ENCODE peak calls at places on chromosomes 5 and 9, in seven cellular contexts. B is transverse colon, Q is HFFc6, Y is Right ventricle myocardium superior, T is NCI-H774, W is nephron progenitor cell, C is WTC11. J is an unnamed sample.

GRCh38 chr5:111301264-111301663 is 77.1 kb downstream of the CAMK4 start:
- DNase-seq in B (no peak), Q (no peak), Y (no peak), T (no peak), W (no peak), C (no peak), J (no peak)

GRCh38 chr9:134594376-134594941 is 47.1 kb upstream of the COL5A1 start:
- DNase-seq in B (no peak), Q (no peak), Y (no peak), T (no peak), W (no peak), C (no peak), J (no peak)

GRCh38 chr5:10876345-10876744 is 115.3 kb upstream of the DAP start:
- DNase-seq in B (no peak), Q (no peak), Y (no peak), T (no peak), W (no peak), C (no peak), J (no peak)

GRCh38 chr5:153357493-153358112 is 132.9 kb upstream of the GRIA1 start:
- DNase-seq in B (no peak), Q (no peak), Y (no peak), T (no peak), W (no peak), C (no peak), J (no peak)

GRCh38 chr5:10192309-10192708 is 57.4 kb downstream of the ATPSCKMT start:
- DNase-seq in B (no peak), Q (peak; percentile 69), Y (no peak), T (no peak), W (no peak), C (no peak), J (no peak)

GRCh38 chr9:130940693-130941576 is 1.9 kb upstream of the FIBCD1 start:
- DNase-seq in B (peak; percentile 93), Q (no peak), Y (peak; percentile 76), T (peak; percentile 85), W (peak; percentile 82), C (peak; percentile 98), J (peak; percentile 92)

GRCh38 chr9:113705938-113706519 is 170.1 kb upstream of the ZNF618 start:
- DNase-seq in B (no peak), Q (no peak), Y (no peak), T (no peak), W (no peak), C (no peak), J (no peak)

GRCh38 chr9:121353246-121353975 is 16.6 kb downstream of the STOM start:
- DNase-seq in B (no peak), Q (no peak), Y (no peak), T (no peak), W (no peak), C (no peak), J (no peak)

GRCh38 chr5:131973981-131974380 is 28.5 kb upstream of the MEIKIN start:
- DNase-seq in B (no peak), Q (no peak), Y (no peak), T (no peak), W (no peak), C (no peak), J (no peak)

GRCh38 chr9:105620996-105621395 is 41.3 kb upstream of the TAL2 start:
- DNase-seq in B (no peak), Q (no peak), Y (no peak), T (no peak), W (no peak), C (no peak), J (no peak)

GRCh38 chr9:77156646-77157371 is 20.5 kb upstream of the VPS13A start:
- DNase-seq in B (no peak), Q (no peak), Y (no peak), T (no peak), W (no peak), C (no peak), J (no peak)

GRCh38 chr5:136613243-136613642 is 247.9 kb upstream of the TRPC7 start:
- DNase-seq in B (no peak), Q (no peak), Y (no peak), T (no peak), W (no peak), C (no peak), J (no peak)

GRCh38 chr9:115640887-115641286 is 512.7 kb upstream of the PAPPA start:
- DNase-seq in B (no peak), Q (peak; percentile 89), Y (no peak), T (no peak), W (no peak), C (no peak), J (no peak)

GRCh38 chr5:143682788-143683419 is 129.1 kb upstream of the HMHB1 start:
- DNase-seq in B (no peak), Q (no peak), Y (no peak), T (no peak), W (no peak), C (no peak), J (no peak)

GRCh38 chr5:7941692-7942091 is 72.7 kb downstream of the MTRR start:
- DNase-seq in B (no peak), Q (no peak), Y (no peak), T (no peak), W (no peak), C (no peak), J (no peak)

GRCh38 chr5:16616536-16617271 is at the start of gene RETREG1:
- DNase-seq in B (peak; percentile 77), Q (no peak), Y (peak; percentile 83), T (peak; percentile 74), W (peak; percentile 80), C (peak; percentile 65), J (peak; percentile 86)

GRCh38 chr5:156800982-156801381 is 49.1 kb upstream of the PPP1R2B start:
- DNase-seq in B (no peak), Q (no peak), Y (no peak), T (no peak), W (no peak), C (peak; percentile 60), J (no peak)

GRCh38 chr5:94968507-94969095 is 316.3 kb downstream of the MCTP1 start:
- DNase-seq in B (no peak), Q (peak; percentile 74), Y (no peak), T (peak; percentile 58), W (peak; percentile 27), C (no peak), J (peak; percentile 14)

GRCh38 chr9:116644099-116644688 is 42.9 kb upstream of the TRIM32 start:
- DNase-seq in B (no peak), Q (peak; percentile 24), Y (no peak), T (no peak), W (no peak), C (no peak), J (no peak)

GRCh38 chr5:33321026-33321425 is 119.7 kb upstream of the TARS1 start:
- DNase-seq in B (no peak), Q (peak; percentile 95), Y (no peak), T (no peak), W (no peak), C (no peak), J (no peak)

GRCh38 chr9:114225534-114226288 is 70.4 kb downstream of the COL27A1 start:
- DNase-seq in B (no peak), Q (peak; percentile 43), Y (no peak), T (no peak), W (no peak), C (no peak), J (no peak)

GRCh38 chr5:140236896-140237598 is 62.1 kb downstream of the CYSTM1 start:
- DNase-seq in B (no peak), Q (no peak), Y (no peak), T (no peak), W (no peak), C (no peak), J (no peak)

GRCh38 chr9:131291795-131292315 is 2.3 kb downstream of the PLPP7 start:
- DNase-seq in B (no peak), Q (no peak), Y (no peak), T (no peak), W (no peak), C (no peak), J (no peak)

GRCh38 chr5:141511771-141512325 is 23.0 kb downstream of the PCDHGC5 start:
- DNase-seq in B (no peak), Q (no peak), Y (no peak), T (no peak), W (no peak), C (no peak), J (no peak)

GRCh38 chr9:102445181-102445747 is 549.9 kb upstream of the CYLC2 start:
- DNase-seq in B (no peak), Q (no peak), Y (no peak), T (no peak), W (no peak), C (no peak), J (no peak)